ENCODE peak calls at places on chromosome 15, in seven cellular contexts. K, O, F, A, Y, L and R are unnamed samples.

GRCh38 chr15:82111918-82112317 is 66.1 kb upstream of the MEX3B start:
- DNase-seq in K (no peak), O (no peak), F (no peak), A (no peak), Y (no peak), L (no peak), R (no peak)

GRCh38 chr15:41926184-41927056 is 32.6 kb upstream of the SPTBN5 start:
- DNase-seq in K (no peak), O (no peak), F (no peak), A (no peak), Y (no peak), L (no peak), R (no peak)

GRCh38 chr15:57183614-57184344 is 192.5 kb upstream of the CGNL1 start:
- DNase-seq in K (no peak), O (no peak), F (no peak), A (no peak), Y (no peak), L (no peak), R (no peak)

GRCh38 chr15:55770808-55771207 is 27.9 kb upstream of the PRTG start:
- DNase-seq in K (no peak), O (no peak), F (no peak), A (no peak), Y (no peak), L (peak), R (no peak)

GRCh38 chr15:68365140-68365745 is 66.7 kb downstream of the ITGA11 start:
- DNase-seq in K (no peak), O (no peak), F (no peak), A (no peak), Y (no peak), L (no peak), R (no peak)

GRCh38 chr15:47887181-47887580 is 169.9 kb downstream of the SEMA6D start:
- DNase-seq in K (no peak), O (no peak), F (no peak), A (no peak), Y (no peak), L (no peak), R (no peak)

GRCh38 chr15:91445701-91446100 is 345.6 kb downstream of the SV2B start:
- DNase-seq in K (no peak), O (no peak), F (no peak), A (no peak), Y (no peak), L (no peak), R (no peak)

GRCh38 chr15:98873441-98874218 is 134.0 kb downstream of the PGPEP1L start:
- DNase-seq in K (no peak), O (no peak), F (no peak), A (no peak), Y (no peak), L (no peak), R (no peak)

GRCh38 chr15:58923696-58924300 is 9.7 kb downstream of the SLTM start:
- DNase-seq in K (no peak), O (no peak), F (no peak), A (no peak), Y (no peak), L (no peak), R (no peak)

GRCh38 chr15:66591322-66591862 is 25.6 kb upstream of the LCTL start:
- DNase-seq in K (no peak), O (no peak), F (no peak), A (no peak), Y (no peak), L (no peak), R (no peak)

GRCh38 chr15:50355612-50355905 is 561 bp upstream of the GABPB1 start:
- DNase-seq in K (no peak), O (no peak), F (no peak), A (no peak), Y (no peak), L (no peak), R (no peak)

GRCh38 chr15:38154255-38154654 is 98.4 kb upstream of the SPRED1 start:
- DNase-seq in K (no peak), O (no peak), F (no peak), A (no peak), Y (no peak), L (no peak), R (no peak)

GRCh38 chr15:32053717-32054116 is 23.4 kb downstream of the CHRNA7 start:
- DNase-seq in K (no peak), O (no peak), F (no peak), A (no peak), Y (no peak), L (no peak), R (no peak)

GRCh38 chr15:55742927-55743614 is at the start of gene PRTG:
- DNase-seq in K (peak), O (no peak), F (no peak), A (no peak), Y (no peak), L (peak), R (peak)

GRCh38 chr15:63474810-63475316 is 29.5 kb upstream of the USP3 start:
- DNase-seq in K (no peak), O (no peak), F (no peak), A (no peak), Y (no peak), L (no peak), R (no peak)

GRCh38 chr15:90054618-90055097 is 47.6 kb downstream of the IDH2 start:
- DNase-seq in K (no peak), O (no peak), F (no peak), A (no peak), Y (no peak), L (no peak), R (no peak)

GRCh38 chr15:38196116-38196515 is 56.5 kb upstream of the SPRED1 start:
- DNase-seq in K (no peak), O (no peak), F (no peak), A (no peak), Y (no peak), L (no peak), R (no peak)

GRCh38 chr15:73921257-73921890 is 4.9 kb upstream of the LOXL1 start:
- DNase-seq in K (peak), O (no peak), F (no peak), A (no peak), Y (no peak), L (no peak), R (no peak)

GRCh38 chr15:43376017-43376705 is 5.3 kb downstream of the TUBGCP4 start:
- DNase-seq in K (no peak), O (peak), F (no peak), A (no peak), Y (peak), L (peak), R (peak)

GRCh38 chr15:85150130-85150480 is 168.4 kb downstream of the PDE8A start:
- DNase-seq in K (no peak), O (no peak), F (no peak), A (no peak), Y (no peak), L (no peak), R (no peak)

GRCh38 chr15:84631706-84632272 is 22.3 kb downstream of the WDR73 start:
- DNase-seq in K (no peak), O (no peak), F (no peak), A (no peak), Y (no peak), L (no peak), R (no peak)

GRCh38 chr15:38111070-38111469 is 141.6 kb upstream of the SPRED1 start:
- DNase-seq in K (no peak), O (no peak), F (no peak), A (no peak), Y (no peak), L (no peak), R (no peak)

GRCh38 chr15:90839187-90840071 is 29.0 kb upstream of the FURIN start:
- DNase-seq in K (no peak), O (peak), F (no peak), A (peak), Y (no peak), L (no peak), R (peak)

GRCh38 chr15:62549345-62549970 is 384.4 kb upstream of the C2CD4B start:
- DNase-seq in K (no peak), O (no peak), F (no peak), A (peak), Y (no peak), L (peak), R (peak)

GRCh38 chr15:46900992-46901391 is 816.3 kb upstream of the SEMA6D start:
- DNase-seq in K (no peak), O (no peak), F (no peak), A (no peak), Y (no peak), L (no peak), R (no peak)

GRCh38 chr15:33963831-33964664 is 4.2 kb upstream of the CHRM5 start:
- DNase-seq in K (no peak), O (no peak), F (no peak), A (no peak), Y (no peak), L (no peak), R (no peak)

GRCh38 chr15:67140078-67140833 is 74.9 kb downstream of the SMAD3 start:
- DNase-seq in K (no peak), O (no peak), F (no peak), A (no peak), Y (no peak), L (no peak), R (no peak)

GRCh38 chr15:50114381-50114780 is 4.7 kb downstream of the ATP8B4 start:
- DNase-seq in K (no peak), O (no peak), F (no peak), A (no peak), Y (no peak), L (no peak), R (no peak)

GRCh38 chr15:82146990-82147461 is 101.2 kb upstream of the MEX3B start:
- DNase-seq in K (no peak), O (no peak), F (no peak), A (no peak), Y (no peak), L (no peak), R (no peak)

GRCh38 chr15:67836477-67836876 is 3.4 kb downstream of the RNU6-1 start:
- DNase-seq in K (no peak), O (peak), F (no peak), A (no peak), Y (no peak), L (peak), R (no peak)